ENCODE peak calls at places on chromosome 2, in eight cellular contexts. L is H54, T is heart left ventricle, G is prostate gland, O is stomach, F is thyroid gland, N is ovary, B is A549. J is an unnamed sample.

GRCh38 chr2:65796259-65796658 is 363.9 kb upstream of the SPRED2 start:
- DNase-seq in G (no peak), B (no peak), F (no peak), L (no peak), N (no peak), O (no peak), T (no peak), J (no peak)

GRCh38 chr2:9287400-9288059 is 80.9 kb downstream of the ASAP2 start:
- DNase-seq in F (no peak), G (no peak), B (peak; percentile 99), L (peak; percentile 79), T (no peak), N (no peak), O (no peak), J (no peak)

GRCh38 chr2:160308476-160308875 is 108.4 kb upstream of the ITGB6 start:
- DNase-seq in B (no peak), N (no peak), L (no peak), F (no peak), O (no peak), T (no peak), G (no peak), J (peak; percentile 3)

GRCh38 chr2:241853651-241854341 is 4.9 kb downstream of the PDCD1 start:
- DNase-seq in F (no peak), B (no peak), L (no peak), G (no peak), O (no peak), T (peak; percentile 83), N (peak; percentile 36), J (no peak)

GRCh38 chr2:102449370-102449974 is 23.6 kb upstream of the SLC9A4 start:
- DNase-seq in F (peak; percentile 40), O (peak; percentile 37), B (peak; percentile 28), T (no peak), L (peak; percentile 5), G (peak; percentile 24), N (no peak), J (peak; percentile 55)

GRCh38 chr2:234326694-234327093 is 170.2 kb downstream of the ARL4C start:
- DNase-seq in L (no peak), G (no peak), F (no peak), N (no peak), T (no peak), O (no peak), B (no peak), J (no peak)

GRCh38 chr2:23924589-23925359 is 2.1 kb downstream of the ATAD2B start:
- DNase-seq in T (no peak), N (no peak), L (no peak), O (no peak), G (no peak), F (no peak), B (no peak), J (no peak)

GRCh38 chr2:140786585-140786984 is 1344.2 kb downstream of the LRP1B start:
- DNase-seq in O (no peak), T (no peak), B (no peak), G (no peak), L (no peak), F (no peak), N (no peak), J (no peak)

GRCh38 chr2:84458436-84459027 is 548 bp downstream of the SUCLG1 start:
- DNase-seq in T (peak; percentile 46), B (no peak), L (no peak), O (no peak), F (peak; percentile 37), N (no peak), G (peak; percentile 7), J (peak; percentile 60)

GRCh38 chr2:197310271-197310939 is at the start of gene ANKRD44:
- DNase-seq in B (peak; percentile 76), O (peak; percentile 89), T (peak; percentile 94), L (peak; percentile 91), G (peak; percentile 85), N (peak; percentile 90), F (peak; percentile 88), J (peak; percentile 81)
- TF ChIP-seq POLR2A in B (peak; percentile 29), O (no peak), T (no peak), L (peak; percentile 35), G (peak; percentile 53), N (peak; percentile 67), F (peak; percentile 82), J (no peak)

DNA sequence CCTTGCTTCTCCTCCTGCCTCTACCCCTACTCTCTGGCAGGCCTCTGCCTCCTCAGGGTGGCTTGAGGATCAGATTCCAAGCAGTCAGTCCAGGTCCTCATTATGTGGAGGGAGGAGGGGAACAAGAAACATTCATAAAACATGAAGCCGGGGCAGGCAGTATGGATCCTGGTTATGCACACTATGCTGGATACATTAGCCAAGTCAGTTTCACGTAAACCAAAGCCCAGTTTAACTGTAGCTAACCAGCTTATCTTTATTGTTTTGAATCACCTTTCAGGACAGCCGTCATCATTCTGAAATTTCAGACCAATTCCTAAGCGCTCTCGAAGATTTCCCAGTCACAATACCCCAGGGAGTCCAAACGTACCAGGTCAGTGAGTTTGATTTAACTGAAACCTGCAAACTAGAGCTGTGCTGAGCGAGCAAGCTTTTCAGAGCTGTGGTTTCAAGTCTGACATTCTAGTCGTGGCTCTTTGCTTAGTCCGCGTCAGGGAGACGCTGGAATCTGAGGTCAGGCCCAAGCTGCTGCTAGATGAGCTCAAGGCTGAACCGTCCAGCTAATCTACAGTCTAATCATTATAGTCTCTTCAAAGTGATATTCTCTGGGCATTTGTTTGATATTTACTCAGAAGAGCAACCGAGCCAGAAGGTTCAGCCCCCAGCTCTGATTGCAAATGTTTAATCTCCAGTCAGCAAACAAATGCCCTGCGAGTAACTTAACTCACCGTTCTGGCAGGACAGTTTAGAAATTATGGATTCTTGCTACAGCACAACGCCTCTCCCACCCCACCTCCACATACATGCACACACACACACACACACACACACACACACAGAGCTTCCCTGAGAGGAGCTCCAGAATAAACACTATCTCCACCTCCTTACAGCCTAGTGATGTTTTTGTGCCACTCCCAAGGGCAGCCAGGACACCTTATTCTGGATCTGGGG is 63.8 kb upstream of the BZW1 start:
- DNase-seq in N (no peak), T (no peak), L (no peak), B (peak; percentile 37), F (no peak), O (no peak), G (peak; percentile 71), J (no peak)
- TF ChIP-seq POLR2A in N (no peak), T (no peak), L (no peak), B (no peak), F (no peak), O (no peak), G (no peak), J (no peak)

DNA sequence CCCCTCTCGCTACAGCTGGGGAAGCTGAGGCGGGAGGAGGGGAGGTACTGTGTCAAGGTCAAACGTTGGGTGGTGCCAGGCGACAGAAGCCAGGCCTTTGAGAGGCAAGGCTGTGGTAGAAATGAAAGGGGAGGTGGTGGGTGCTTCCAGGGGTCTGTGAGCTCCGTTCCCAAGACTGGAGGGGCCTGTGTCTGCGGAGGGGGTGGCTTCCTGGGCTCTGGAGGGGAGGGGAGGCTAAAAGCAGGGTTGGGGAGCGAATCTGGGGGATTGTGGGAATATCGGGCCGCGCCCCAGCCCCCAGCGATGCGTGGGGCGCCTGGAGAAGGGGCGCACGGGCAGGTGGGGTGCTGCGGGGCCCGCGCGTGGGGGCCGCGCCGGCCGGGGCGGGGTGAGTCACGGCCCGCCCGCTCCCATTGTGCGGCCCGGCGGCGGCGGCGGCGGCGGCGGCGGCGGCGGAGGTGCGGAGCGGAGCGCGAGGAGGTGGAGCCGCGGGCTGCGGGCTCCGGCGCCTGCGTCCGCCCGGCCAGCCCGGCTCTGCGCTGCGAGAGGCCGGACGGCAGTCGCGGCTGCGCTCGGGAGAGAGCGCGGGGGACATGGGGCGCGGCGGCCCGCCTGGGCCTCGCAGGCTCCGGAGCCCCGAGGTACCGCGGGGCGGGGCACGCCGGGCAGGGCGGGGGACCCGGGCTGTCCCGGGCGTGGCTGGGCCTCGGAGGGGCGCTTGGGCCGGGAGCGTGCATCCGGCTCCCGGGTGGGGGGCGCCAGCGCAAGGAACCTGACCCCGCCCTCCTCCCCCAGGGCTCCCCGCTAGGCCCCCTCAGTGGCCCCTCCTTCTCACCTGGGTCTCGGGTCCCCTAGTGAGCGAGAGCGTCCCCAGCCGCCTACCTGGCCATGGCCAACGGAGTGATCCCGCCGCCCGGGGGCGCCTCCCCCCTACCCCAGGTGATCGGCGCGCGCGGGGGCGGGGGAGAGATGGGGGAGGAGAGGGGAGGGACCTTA is at the start of gene SLC4A3:
- DNase-seq in G (no peak), L (peak; percentile 80), B (peak; percentile 53), N (peak; percentile 74), T (no peak), F (peak; percentile 26), O (peak; percentile 31), J (no peak)
- TF ChIP-seq POLR2A in G (no peak), L (peak; percentile 54), B (no peak), N (no peak), T (no peak), F (no peak), O (no peak), J (no peak)

DNA sequence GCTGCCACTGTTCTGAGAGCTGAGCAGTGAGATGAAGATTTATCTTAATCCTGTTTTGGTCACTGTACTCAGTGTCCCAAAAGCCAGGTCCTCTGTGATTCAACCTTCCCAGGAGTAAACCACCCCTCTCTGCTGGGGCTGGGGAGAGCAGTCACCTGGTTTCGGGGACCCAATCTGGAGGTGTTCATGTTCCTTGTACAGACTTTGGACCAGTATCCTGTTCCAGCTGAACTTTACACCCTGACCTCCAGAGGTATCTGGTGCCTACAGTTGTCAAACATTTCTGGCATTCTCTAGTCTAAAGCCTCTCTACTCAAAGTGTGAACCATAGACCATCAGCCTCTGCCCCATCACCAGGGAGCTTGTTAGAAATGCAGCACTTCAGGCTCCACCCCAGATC is 22.1 kb downstream of the CERS6 start:
- DNase-seq in O (no peak), B (no peak), L (no peak), N (no peak), T (no peak), F (no peak), G (no peak), J (no peak)
- TF ChIP-seq POLR2A in O (no peak), B (no peak), L (no peak), N (no peak), T (no peak), F (no peak), G (no peak), J (no peak)

DNA sequence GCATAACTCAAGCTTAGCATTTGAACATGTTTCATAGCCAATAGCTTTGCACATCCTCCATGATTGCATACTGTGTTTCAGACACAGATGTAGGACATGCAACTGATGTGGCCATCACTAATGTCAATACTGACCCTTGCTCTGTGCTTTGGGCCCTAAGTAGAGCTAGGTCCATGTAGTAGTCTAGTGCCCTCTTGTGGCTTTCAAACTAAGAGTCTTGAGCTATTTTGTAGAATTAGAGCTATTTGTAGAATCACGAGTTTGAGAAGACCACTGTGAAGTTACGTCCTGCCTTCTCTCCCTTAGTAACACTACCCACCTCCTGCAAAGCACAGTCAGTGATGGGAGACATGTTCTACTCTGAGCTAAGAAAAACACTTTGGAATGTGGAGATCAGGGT is 306.4 kb upstream of the TNP1 start:
- DNase-seq in G (no peak), T (no peak), B (no peak), L (no peak), O (no peak), F (no peak), N (no peak), J (peak; percentile 68)
- TF ChIP-seq POLR2A in G (no peak), T (no peak), B (no peak), L (no peak), O (no peak), F (no peak), N (no peak), J (no peak)